ENCODE peak calls at places on chromosomes 4 and X, in seven cellular contexts. One of them, this sample, is unnamed.

GRCh38 chrX:72306851-72307645 is 1.3 kb upstream of the CITED1 start:
- DNase-seq in Caco-2: peak
- DNase-seq in HL-60: peak
- DNase-seq in GM23338: peak
- DNase-seq in IMR-90: peak
- DNase-seq in AG09309: no peak
- DNase-seq in mucosa of descending colon: peak
- DNase-seq in this sample: peak

GRCh38 chrX:117987376-117987775 is 129.2 kb downstream of the KLHL13 start:
- DNase-seq in Caco-2: no peak
- DNase-seq in IMR-90: peak
- DNase-seq in GM23338: no peak
- DNase-seq in HL-60: no peak
- DNase-seq in mucosa of descending colon: no peak
- DNase-seq in AG09309: no peak
- DNase-seq in this sample: no peak

GRCh38 chr4:95835672-95836071 is 4.2 kb upstream of the PDHA2 start:
- DNase-seq in mucosa of descending colon: no peak
- DNase-seq in HL-60: peak
- DNase-seq in GM23338: peak
- DNase-seq in Caco-2: peak
- DNase-seq in IMR-90: no peak
- DNase-seq in AG09309: no peak
- DNase-seq in this sample: no peak

GRCh38 chrX:117743469-117744251 is 372.9 kb downstream of the KLHL13 start:
- DNase-seq in mucosa of descending colon: no peak
- DNase-seq in GM23338: peak
- DNase-seq in IMR-90: peak
- DNase-seq in Caco-2: peak
- DNase-seq in AG09309: no peak
- DNase-seq in HL-60: peak
- DNase-seq in this sample: no peak

GRCh38 chr4:6614701-6615230 is 25.7 kb upstream of the MRFAP1 start:
- DNase-seq in HL-60: no peak
- DNase-seq in IMR-90: no peak
- DNase-seq in AG09309: no peak
- DNase-seq in GM23338: no peak
- DNase-seq in mucosa of descending colon: no peak
- DNase-seq in Caco-2: no peak
- DNase-seq in this sample: no peak

GRCh38 chrX:47501226-47502071 is 18.4 kb upstream of the ZNF41 start:
- DNase-seq in GM23338: peak
- DNase-seq in Caco-2: no peak
- DNase-seq in AG09309: peak
- DNase-seq in HL-60: no peak
- DNase-seq in IMR-90: peak
- DNase-seq in mucosa of descending colon: no peak
- DNase-seq in this sample: no peak

GRCh38 chr4:106062452-106062875 is 167.2 kb downstream of the NPNT start:
- DNase-seq in GM23338: no peak
- DNase-seq in IMR-90: peak
- DNase-seq in AG09309: peak
- DNase-seq in Caco-2: no peak
- DNase-seq in HL-60: no peak
- DNase-seq in mucosa of descending colon: no peak
- DNase-seq in this sample: peak

GRCh38 chr4:47413515-47413914 is 50.0 kb downstream of the COMMD8 start:
- DNase-seq in Caco-2: no peak
- DNase-seq in AG09309: no peak
- DNase-seq in mucosa of descending colon: no peak
- DNase-seq in IMR-90: no peak
- DNase-seq in GM23338: no peak
- DNase-seq in HL-60: no peak
- DNase-seq in this sample: no peak

GRCh38 chrX:134948333-134949241 is 42.2 kb upstream of the SMIM10 start:
- DNase-seq in AG09309: peak
- DNase-seq in mucosa of descending colon: no peak
- DNase-seq in GM23338: no peak
- DNase-seq in IMR-90: peak
- DNase-seq in HL-60: no peak
- DNase-seq in Caco-2: peak
- DNase-seq in this sample: peak

GRCh38 chrX:129719268-129719667 is 19.5 kb upstream of the XPNPEP2 start:
- DNase-seq in AG09309: no peak
- DNase-seq in mucosa of descending colon: no peak
- DNase-seq in GM23338: no peak
- DNase-seq in IMR-90: no peak
- DNase-seq in HL-60: no peak
- DNase-seq in Caco-2: no peak
- DNase-seq in this sample: no peak

GRCh38 chr4:127503111-127503510 is 129.6 kb upstream of the INTU start:
- DNase-seq in GM23338: peak
- DNase-seq in mucosa of descending colon: no peak
- DNase-seq in Caco-2: no peak
- DNase-seq in HL-60: no peak
- DNase-seq in AG09309: peak
- DNase-seq in IMR-90: peak
- DNase-seq in this sample: no peak

GRCh38 chr4:3791910-3792542 is 25.8 kb downstream of the ADRA2C start:
- DNase-seq in AG09309: no peak
- DNase-seq in Caco-2: peak
- DNase-seq in HL-60: no peak
- DNase-seq in IMR-90: peak
- DNase-seq in GM23338: peak
- DNase-seq in mucosa of descending colon: peak
- DNase-seq in this sample: peak

GRCh38 chr4:56658410-56659003 is 22.6 kb downstream of the HOPX start:
- DNase-seq in IMR-90: no peak
- DNase-seq in mucosa of descending colon: no peak
- DNase-seq in GM23338: no peak
- DNase-seq in Caco-2: no peak
- DNase-seq in AG09309: peak
- DNase-seq in HL-60: no peak
- DNase-seq in this sample: no peak

GRCh38 chrX:118965395-118965794 is 9.0 kb upstream of the LONRF3 start:
- DNase-seq in HL-60: no peak
- DNase-seq in mucosa of descending colon: no peak
- DNase-seq in AG09309: no peak
- DNase-seq in Caco-2: no peak
- DNase-seq in IMR-90: no peak
- DNase-seq in GM23338: no peak
- DNase-seq in this sample: no peak

GRCh38 chr4:78764498-78764961 is 11.6 kb upstream of the BMP2K start:
- DNase-seq in AG09309: no peak
- DNase-seq in Caco-2: no peak
- DNase-seq in HL-60: no peak
- DNase-seq in mucosa of descending colon: no peak
- DNase-seq in GM23338: no peak
- DNase-seq in IMR-90: peak
- DNase-seq in this sample: no peak

GRCh38 chr4:76923619-76924357 is 25.8 kb upstream of the SEPTIN11 start:
- DNase-seq in GM23338: no peak
- DNase-seq in IMR-90: no peak
- DNase-seq in AG09309: no peak
- DNase-seq in HL-60: no peak
- DNase-seq in Caco-2: no peak
- DNase-seq in mucosa of descending colon: no peak
- DNase-seq in this sample: no peak

GRCh38 chrX:30489323-30489722 is 88.2 kb downstream of the TASL start:
- DNase-seq in AG09309: no peak
- DNase-seq in IMR-90: no peak
- DNase-seq in mucosa of descending colon: no peak
- DNase-seq in Caco-2: peak
- DNase-seq in GM23338: peak
- DNase-seq in HL-60: peak
- DNase-seq in this sample: peak

GRCh38 chrX:132837126-132837525 is 121.3 kb downstream of the HS6ST2 start:
- DNase-seq in Caco-2: no peak
- DNase-seq in AG09309: no peak
- DNase-seq in mucosa of descending colon: no peak
- DNase-seq in HL-60: no peak
- DNase-seq in GM23338: no peak
- DNase-seq in IMR-90: no peak
- DNase-seq in this sample: peak

GRCh38 chr4:42371306-42372063 is 25.8 kb upstream of the SHISA3 start:
- DNase-seq in HL-60: peak
- DNase-seq in GM23338: peak
- DNase-seq in AG09309: no peak
- DNase-seq in IMR-90: peak
- DNase-seq in mucosa of descending colon: no peak
- DNase-seq in Caco-2: peak
- DNase-seq in this sample: no peak

GRCh38 chr4:20490734-20491133 is 209.5 kb upstream of the PACRGL start:
- DNase-seq in GM23338: peak
- DNase-seq in mucosa of descending colon: no peak
- DNase-seq in IMR-90: no peak
- DNase-seq in AG09309: no peak
- DNase-seq in Caco-2: no peak
- DNase-seq in HL-60: no peak
- DNase-seq in this sample: no peak

GRCh38 chr4:177562859-177563258 is 120.6 kb upstream of the AGA start:
- DNase-seq in GM23338: no peak
- DNase-seq in Caco-2: no peak
- DNase-seq in mucosa of descending colon: no peak
- DNase-seq in AG09309: no peak
- DNase-seq in HL-60: no peak
- DNase-seq in IMR-90: no peak
- DNase-seq in this sample: no peak

GRCh38 chrX:39212456-39212855 is 411.2 kb downstream of the MID1IP1 start:
- DNase-seq in AG09309: no peak
- DNase-seq in Caco-2: no peak
- DNase-seq in GM23338: no peak
- DNase-seq in mucosa of descending colon: no peak
- DNase-seq in HL-60: no peak
- DNase-seq in IMR-90: no peak
- DNase-seq in this sample: peak

GRCh38 chrX:13194291-13195103 is 125.4 kb downstream of the ATXN3L start:
- DNase-seq in GM23338: no peak
- DNase-seq in mucosa of descending colon: no peak
- DNase-seq in AG09309: no peak
- DNase-seq in Caco-2: no peak
- DNase-seq in HL-60: no peak
- DNase-seq in IMR-90: no peak
- DNase-seq in this sample: no peak

GRCh38 chrX:11481035-11481434 is 184.7 kb downstream of the ARHGAP6 start:
- DNase-seq in GM23338: no peak
- DNase-seq in Caco-2: no peak
- DNase-seq in mucosa of descending colon: no peak
- DNase-seq in HL-60: no peak
- DNase-seq in AG09309: no peak
- DNase-seq in IMR-90: peak
- DNase-seq in this sample: no peak

GRCh38 chr4:186304816-186305520 is 39.0 kb downstream of the F11 start:
- DNase-seq in GM23338: no peak
- DNase-seq in HL-60: no peak
- DNase-seq in IMR-90: peak
- DNase-seq in Caco-2: no peak
- DNase-seq in mucosa of descending colon: no peak
- DNase-seq in AG09309: no peak
- DNase-seq in this sample: no peak

GRCh38 chrX:150486011-150486410 is 82.4 kb upstream of the MTM1 start:
- DNase-seq in GM23338: peak
- DNase-seq in AG09309: no peak
- DNase-seq in Caco-2: peak
- DNase-seq in HL-60: peak
- DNase-seq in mucosa of descending colon: peak
- DNase-seq in IMR-90: peak
- DNase-seq in this sample: peak

DNA sequence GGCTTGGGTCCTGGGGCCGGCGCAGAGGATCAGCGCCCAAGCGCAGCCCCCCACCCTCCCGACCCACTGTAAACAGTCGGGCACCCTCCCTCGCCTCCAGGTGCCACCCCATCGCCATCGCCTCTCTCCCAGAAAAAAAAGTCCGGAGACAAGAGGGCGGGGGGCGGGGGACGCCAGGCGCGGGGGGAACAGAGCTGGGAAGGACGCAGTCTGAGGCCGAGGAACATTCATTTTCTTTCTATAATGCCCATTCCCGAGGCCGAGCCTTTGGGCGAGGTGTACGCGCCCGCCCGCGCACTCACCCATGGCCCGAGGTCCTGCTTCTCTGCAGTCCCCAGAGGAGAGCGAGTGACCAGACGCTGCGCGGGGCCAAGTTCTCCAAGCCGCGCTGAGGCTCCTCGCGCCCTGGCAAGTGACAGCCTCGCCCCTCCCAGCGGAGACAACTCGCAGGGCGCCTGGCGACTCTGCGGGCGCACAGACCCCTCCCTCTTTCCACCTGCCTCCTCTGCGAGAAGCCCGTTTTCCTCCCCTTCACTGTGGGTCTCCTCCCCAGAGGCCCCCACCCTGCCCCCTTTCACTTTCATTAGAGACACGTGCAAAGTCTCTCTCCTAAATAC is 63.5 kb upstream of the WDR17 start:
- DNase-seq in IMR-90: no peak
- DNase-seq in mucosa of descending colon: peak
- DNase-seq in GM23338: peak
- DNase-seq in Caco-2: no peak
- DNase-seq in HL-60: peak
- DNase-seq in AG09309: no peak
- DNase-seq in this sample: peak
- TF ChIP-seq CTCF in IMR-90: no peak
- TF ChIP-seq CTCF in mucosa of descending colon: no peak
- TF ChIP-seq CTCF in GM23338: no peak
- TF ChIP-seq CTCF in Caco-2: no peak
- TF ChIP-seq CTCF in HL-60: no peak
- TF ChIP-seq CTCF in AG09309: no peak
- TF ChIP-seq CTCF in this sample: no peak

DNA sequence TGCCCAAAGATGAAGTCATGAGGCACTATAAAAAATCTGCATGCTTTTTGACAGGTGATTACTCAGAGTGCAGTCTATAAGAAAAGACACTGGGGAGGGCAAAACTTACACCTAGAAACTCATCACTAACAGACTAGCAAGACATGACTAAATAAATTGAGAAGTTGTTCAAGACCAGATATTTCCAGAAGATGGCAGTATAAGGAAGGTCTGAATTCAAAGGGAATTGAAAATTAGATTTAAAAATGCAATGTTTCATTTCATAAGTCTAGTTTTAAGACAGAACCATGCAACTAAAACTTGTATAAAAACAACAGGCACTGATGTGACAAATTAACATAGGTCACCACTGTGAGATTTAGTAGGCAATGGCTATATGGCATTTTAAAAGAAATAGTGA is 232.5 kb upstream of the POF1B start:
- DNase-seq in mucosa of descending colon: no peak
- DNase-seq in Caco-2: no peak
- DNase-seq in AG09309: peak
- DNase-seq in HL-60: no peak
- DNase-seq in GM23338: peak
- DNase-seq in IMR-90: peak
- DNase-seq in this sample: no peak
- TF ChIP-seq CTCF in mucosa of descending colon: no peak
- TF ChIP-seq CTCF in Caco-2: no peak
- TF ChIP-seq CTCF in AG09309: peak
- TF ChIP-seq CTCF in HL-60: no peak
- TF ChIP-seq CTCF in GM23338: peak
- TF ChIP-seq CTCF in IMR-90: peak
- TF ChIP-seq CTCF in this sample: no peak

GRCh38 chr4:154416183-154416543 is 75.4 kb downstream of the DCHS2 start:
- DNase-seq in Caco-2: no peak
- DNase-seq in AG09309: no peak
- DNase-seq in mucosa of descending colon: peak
- DNase-seq in GM23338: peak
- DNase-seq in HL-60: no peak
- DNase-seq in IMR-90: no peak
- DNase-seq in this sample: peak
- TF ChIP-seq CTCF in Caco-2: peak
- TF ChIP-seq CTCF in AG09309: no peak
- TF ChIP-seq CTCF in mucosa of descending colon: no peak
- TF ChIP-seq CTCF in GM23338: peak
- TF ChIP-seq CTCF in HL-60: no peak
- TF ChIP-seq CTCF in IMR-90: no peak
- TF ChIP-seq CTCF in this sample: no peak

GRCh38 chrX:103464071-103464773 is 55.1 kb downstream of the RAB40A start:
- DNase-seq in GM23338: peak
- DNase-seq in AG09309: no peak
- DNase-seq in Caco-2: peak
- DNase-seq in IMR-90: peak
- DNase-seq in HL-60: peak
- DNase-seq in mucosa of descending colon: no peak
- DNase-seq in this sample: peak
- TF ChIP-seq CTCF in GM23338: peak
- TF ChIP-seq CTCF in AG09309: peak
- TF ChIP-seq CTCF in Caco-2: peak
- TF ChIP-seq CTCF in IMR-90: peak
- TF ChIP-seq CTCF in HL-60: peak
- TF ChIP-seq CTCF in mucosa of descending colon: no peak
- TF ChIP-seq CTCF in this sample: no peak